ENCODE peak calls at places on chromosomes 7 and 10, in six cellular contexts. N is AG09309, M is PC-9, G is MM.1S, V is skeletal muscle cell, R is upper lobe of right lung. T is an unnamed sample.

GRCh38 chr10:55629792-55630490 is 731.1 kb downstream of the ZWINT start:
- DNase-seq in N (no peak), M (no peak), G (peak; percentile 48), V (no peak), R (peak; percentile 64), T (peak; percentile 13)

GRCh38 chr10:86795353-86795752 is 38.9 kb downstream of the BMPR1A start:
- DNase-seq in N (peak; percentile 37), M (peak; percentile 36), G (no peak), V (peak; percentile 63), R (no peak), T (peak; percentile 5)

GRCh38 chr7:148402159-148402558 is 188.4 kb upstream of the C7orf33 start:
- DNase-seq in N (no peak), M (no peak), G (no peak), V (no peak), R (no peak), T (no peak)

GRCh38 chr10:69004821-69005220 is 16.2 kb downstream of the KIFBP start:
- DNase-seq in N (no peak), M (peak; percentile 56), G (peak; percentile 50), V (no peak), R (no peak), T (no peak)

GRCh38 chr10:62433181-62433692 is 59.1 kb downstream of the ZNF365 start:
- DNase-seq in N (peak; percentile 95), M (peak; percentile 84), G (no peak), V (peak; percentile 88), R (no peak), T (peak; percentile 69)

GRCh38 chr7:159098795-159099194 is 45.9 kb downstream of the VIPR2 start:
- DNase-seq in N (no peak), M (no peak), G (no peak), V (no peak), R (peak; percentile 64), T (no peak)

GRCh38 chr10:112832361-112832878 is 117.6 kb upstream of the TCF7L2 start:
- DNase-seq in N (no peak), M (no peak), G (no peak), V (no peak), R (no peak), T (no peak)

GRCh38 chr10:78802866-78803265 is 265.9 kb upstream of the ZMIZ1 start:
- DNase-seq in N (peak; percentile 37), M (peak; percentile 60), G (no peak), V (peak; percentile 20), R (no peak), T (no peak)

GRCh38 chr10:85225311-85225710 is 896.9 kb downstream of the CCSER2 start:
- DNase-seq in N (no peak), M (no peak), G (no peak), V (no peak), R (no peak), T (no peak)

GRCh38 chr7:28409716-28410627 is 2.3 kb upstream of the CREB5 start:
- DNase-seq in N (no peak), M (no peak), G (no peak), V (no peak), R (peak; percentile 64), T (no peak)

GRCh38 chr10:131683941-131684340 is 216.9 kb upstream of the PPP2R2D start:
- DNase-seq in N (no peak), M (no peak), G (no peak), V (no peak), R (no peak), T (no peak)

GRCh38 chr10:1406172-1406975 is 331.0 kb downstream of the ADARB2 start:
- DNase-seq in N (no peak), M (no peak), G (no peak), V (no peak), R (no peak), T (no peak)

DNA sequence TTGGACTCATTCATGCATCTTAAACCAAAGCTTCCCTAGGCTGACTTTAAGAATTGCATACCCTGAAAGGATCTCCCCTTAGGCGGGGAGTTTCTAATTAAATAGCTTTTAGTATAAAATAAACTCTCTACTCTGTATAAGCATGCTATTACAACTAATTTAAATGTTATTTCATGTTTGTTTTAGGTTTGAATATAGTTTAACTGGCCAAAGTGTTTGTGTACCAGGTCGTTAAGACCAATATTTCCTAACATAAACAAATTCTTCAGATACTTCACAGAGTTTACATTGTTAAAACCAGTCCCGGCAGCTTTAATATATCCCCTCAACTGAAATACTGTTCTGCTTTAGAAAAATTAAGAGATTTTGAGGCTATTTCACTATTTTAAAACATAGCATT is 2.3 kb downstream of the GLI3 start:
- DNase-seq in N (no peak), M (no peak), G (no peak), V (no peak), R (no peak), T (no peak)
- H3K4me3 ChIP-seq in N (no peak overlapping the region), M (no peak overlapping the region), G (no peak overlapping the region), V (no peak overlapping the region), R (peak overlapping the region; percentile 77), T (no peak overlapping the region)

GRCh38 chr7:111894518-111894917 is 311.7 kb downstream of the DOCK4 start:
- DNase-seq in N (no peak), M (no peak), G (no peak), V (no peak), R (no peak), T (no peak)
- H3K4me3 ChIP-seq in N (no peak overlapping the region), M (no peak overlapping the region), G (no peak overlapping the region), V (no peak overlapping the region), R (no peak overlapping the region), T (no peak overlapping the region)

GRCh38 chr7:135981958-135982646 is 4.9 kb upstream of the MTPN start:
- DNase-seq in N (no peak), M (no peak), G (no peak), V (no peak), R (no peak), T (no peak)
- H3K4me3 ChIP-seq in N (no peak overlapping the region), M (peak overlapping the region; percentile 38), G (no peak overlapping the region), V (no peak overlapping the region), R (no peak overlapping the region), T (no peak overlapping the region)

GRCh38 chr10:120641695-120642094 is 184.7 kb downstream of the PLPP4 start:
- DNase-seq in N (no peak), M (no peak), G (no peak), V (no peak), R (no peak), T (no peak)

GRCh38 chr10:120646159-120646558 is 189.1 kb downstream of the PLPP4 start:
- DNase-seq in N (no peak), M (no peak), G (no peak), V (no peak), R (no peak), T (no peak)

GRCh38 chr10:120646738-120647427 is 189.9 kb downstream of the PLPP4 start:
- DNase-seq in N (no peak), M (no peak), G (no peak), V (no peak), R (no peak), T (no peak)

GRCh38 chr10:120644549-120645410 is 187.8 kb downstream of the PLPP4 start:
- DNase-seq in N (no peak), M (no peak), G (no peak), V (no peak), R (no peak), T (no peak)

DNA sequence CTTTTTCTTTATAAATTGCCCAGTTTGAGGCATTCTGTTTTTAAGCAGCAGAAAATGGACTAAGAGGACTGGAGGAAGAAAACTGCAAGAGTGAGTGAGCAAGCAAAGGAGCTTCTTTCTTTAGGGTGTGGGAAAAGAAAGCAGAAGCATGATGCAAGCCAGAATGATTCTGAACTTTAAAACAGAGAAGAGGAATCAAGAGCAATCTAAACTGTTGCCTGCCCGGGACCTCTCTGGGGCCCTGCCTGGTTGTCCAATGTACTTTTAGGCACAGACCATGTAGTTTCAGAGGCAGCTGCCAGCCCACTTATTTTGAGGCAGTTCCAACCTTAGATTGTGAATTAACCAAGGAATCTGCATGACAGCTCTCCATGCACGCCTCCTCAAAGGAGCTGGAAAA is 186.3 kb downstream of the PLPP4 start:
- DNase-seq in N (no peak), M (no peak), G (no peak), V (no peak), R (no peak), T (no peak)
- H3K4me3 ChIP-seq in N (no peak overlapping the region), M (no peak overlapping the region), G (no peak overlapping the region), V (no peak overlapping the region), R (no peak overlapping the region), T (no peak overlapping the region)